ENCODE peak calls at places on chromosome 7, in nine cellular contexts. J is HFFc6, Q is mucosa of gallbladder, G is amniotic stem cell, U is fibroblast of gingiva, D is iris pigment epithelial cell, K is RWPE1, Y is DMS53, A is A549. N is an unnamed sample.

GRCh38 chr7:155645652-155646051 is 1.2 kb downstream of the RBM33 start:
- DNase-seq in J (no peak), Q (no peak), G (no peak), U (no peak), D (no peak), K (no peak), Y (no peak), A (no peak), N (peak)

GRCh38 chr7:54699715-54700114 is 59.3 kb downstream of the SEC61G start:
- DNase-seq in J (no peak), Q (no peak), G (no peak), U (no peak), D (no peak), K (no peak), Y (no peak), A (no peak), N (no peak)

GRCh38 chr7:129784437-129784782 is 168.3 kb downstream of the UBE2H start:
- DNase-seq in J (no peak), Q (no peak), G (no peak), U (no peak), D (no peak), K (no peak), Y (no peak), A (no peak), N (no peak)

GRCh38 chr7:146956853-146957252 is 840.3 kb downstream of the CNTNAP2 start:
- DNase-seq in J (no peak), Q (no peak), G (no peak), U (no peak), D (no peak), K (no peak), Y (no peak), A (no peak), N (no peak)

GRCh38 chr7:28155019-28155660 is 25.5 kb downstream of the JAZF1 start:
- DNase-seq in J (no peak), Q (no peak), G (no peak), U (no peak), D (no peak), K (no peak), Y (no peak), A (no peak), N (no peak)

GRCh38 chr7:46586406-46586805 is 665.3 kb upstream of the IGFBP3 start:
- DNase-seq in J (no peak), Q (no peak), G (no peak), U (peak), D (peak), K (no peak), Y (no peak), A (no peak), N (peak)

GRCh38 chr7:132557489-132558044 is 18.7 kb downstream of the PLXNA4 start:
- DNase-seq in J (no peak), Q (no peak), G (no peak), U (no peak), D (no peak), K (no peak), Y (peak), A (no peak), N (peak)

GRCh38 chr7:44647981-44648714 is 41.7 kb downstream of the OGDH start:
- DNase-seq in J (no peak), Q (no peak), G (no peak), U (no peak), D (no peak), K (no peak), Y (no peak), A (no peak), N (no peak)

GRCh38 chr7:115087437-115087836 is 165.5 kb downstream of the MDFIC start:
- DNase-seq in J (peak), Q (no peak), G (peak), U (peak), D (peak), K (peak), Y (peak), A (no peak), N (peak)

GRCh38 chr7:26348987-26349809 is 57.5 kb downstream of the SNX10 start:
- DNase-seq in J (no peak), Q (no peak), G (no peak), U (no peak), D (no peak), K (peak), Y (no peak), A (no peak), N (no peak)

N was measured in AG10803.